ENCODE peak calls at places on chromosome 3, in ten cellular contexts. H is skeletal muscle cell; A is psoas muscle; P is transverse colon; C is astrocyte of the spinal cord; Y is choroid plexus epithelial cell; L is lung; F is naive thymus-derived CD4-positive, alpha-beta T cell; X is left ventricle myocardium inferior; E is ovary. B is an unnamed sample.
A peak's percentile ranks its signal among the peaks of the same experiment; 100 is the strongest.

GRCh38 chr3:11846281-11847034 is at the start of gene TAMM41:
- DNase-seq in H (peak; percentile 71), A (peak; percentile 95), P (peak; percentile 93), C (peak; percentile 87), Y (peak; percentile 90), L (peak; percentile 93), F (peak; percentile 83), X (peak; percentile 92), E (peak; percentile 86), B (peak; percentile 87)

GRCh38 chr3:170977911-170978310 is 48.6 kb downstream of the SLC2A2 start:
- DNase-seq in H (peak; percentile 73), A (no peak), P (no peak), C (peak; percentile 34), Y (peak; percentile 84), L (no peak), F (no peak), X (no peak), E (no peak), B (no peak)

GRCh38 chr3:43287514-43287913 is 1.2 kb downstream of the SNRK start:
- DNase-seq in H (no peak), A (no peak), P (no peak), C (no peak), Y (no peak), L (no peak), F (no peak), X (no peak), E (no peak), B (no peak)

GRCh38 chr3:187770224-187770623 is 25.0 kb upstream of the BCL6 start:
- DNase-seq in H (no peak), A (no peak), P (no peak), C (no peak), Y (no peak), L (no peak), F (no peak), X (no peak), E (no peak), B (no peak)

GRCh38 chr3:112089956-112090898 is 4.0 kb downstream of the C3orf52 start:
- DNase-seq in H (no peak), A (no peak), P (no peak), C (no peak), Y (no peak), L (no peak), F (no peak), X (no peak), E (no peak), B (peak; percentile 23)

GRCh38 chr3:112437146-112438022 is 61.9 kb downstream of the BTLA start:
- DNase-seq in H (peak; percentile 17), A (no peak), P (no peak), C (peak; percentile 29), Y (peak; percentile 83), L (no peak), F (peak; percentile 19), X (no peak), E (no peak), B (no peak)

GRCh38 chr3:186054481-186055399 is 54.1 kb downstream of the ETV5 start:
- DNase-seq in H (no peak), A (no peak), P (no peak), C (no peak), Y (no peak), L (no peak), F (no peak), X (no peak), E (no peak), B (no peak)

GRCh38 chr3:142940000-142940399 is 23.5 kb downstream of the PAQR9 start:
- DNase-seq in H (no peak), A (no peak), P (no peak), C (no peak), Y (no peak), L (no peak), F (no peak), X (no peak), E (no peak), B (no peak)

GRCh38 chr3:32843504-32844321 is 25.9 kb downstream of the TRIM71 start:
- DNase-seq in H (no peak), A (no peak), P (no peak), C (no peak), Y (no peak), L (no peak), F (no peak), X (no peak), E (no peak), B (no peak)

GRCh38 chr3:32842531-32842931 is 24.7 kb downstream of the TRIM71 start:
- DNase-seq in H (no peak), A (no peak), P (peak; percentile 13), C (no peak), Y (no peak), L (no peak), F (no peak), X (no peak), E (no peak), B (no peak)

GRCh38 chr3:32844914-32845313 is 27.1 kb downstream of the TRIM71 start:
- DNase-seq in H (no peak), A (no peak), P (no peak), C (no peak), Y (no peak), L (no peak), F (no peak), X (no peak), E (no peak), B (no peak)

GRCh38 chr3:32842987-32843386 is 25.2 kb downstream of the TRIM71 start:
- DNase-seq in H (no peak), A (no peak), P (no peak), C (no peak), Y (no peak), L (no peak), F (no peak), X (no peak), E (no peak), B (no peak)

GRCh38 chr3:32844322-32844654 is 26.5 kb downstream of the TRIM71 start:
- DNase-seq in H (no peak), A (no peak), P (no peak), C (no peak), Y (no peak), L (no peak), F (no peak), X (no peak), E (no peak), B (no peak)
- H3K4me3 ChIP-seq in H (no peak overlapping the region), A (no peak overlapping the region), P (no peak overlapping the region), C (no peak overlapping the region), Y (no peak overlapping the region), L (no peak overlapping the region), F (no peak overlapping the region), X (no peak overlapping the region), E (no peak overlapping the region), B (no peak overlapping the region)

DNA sequence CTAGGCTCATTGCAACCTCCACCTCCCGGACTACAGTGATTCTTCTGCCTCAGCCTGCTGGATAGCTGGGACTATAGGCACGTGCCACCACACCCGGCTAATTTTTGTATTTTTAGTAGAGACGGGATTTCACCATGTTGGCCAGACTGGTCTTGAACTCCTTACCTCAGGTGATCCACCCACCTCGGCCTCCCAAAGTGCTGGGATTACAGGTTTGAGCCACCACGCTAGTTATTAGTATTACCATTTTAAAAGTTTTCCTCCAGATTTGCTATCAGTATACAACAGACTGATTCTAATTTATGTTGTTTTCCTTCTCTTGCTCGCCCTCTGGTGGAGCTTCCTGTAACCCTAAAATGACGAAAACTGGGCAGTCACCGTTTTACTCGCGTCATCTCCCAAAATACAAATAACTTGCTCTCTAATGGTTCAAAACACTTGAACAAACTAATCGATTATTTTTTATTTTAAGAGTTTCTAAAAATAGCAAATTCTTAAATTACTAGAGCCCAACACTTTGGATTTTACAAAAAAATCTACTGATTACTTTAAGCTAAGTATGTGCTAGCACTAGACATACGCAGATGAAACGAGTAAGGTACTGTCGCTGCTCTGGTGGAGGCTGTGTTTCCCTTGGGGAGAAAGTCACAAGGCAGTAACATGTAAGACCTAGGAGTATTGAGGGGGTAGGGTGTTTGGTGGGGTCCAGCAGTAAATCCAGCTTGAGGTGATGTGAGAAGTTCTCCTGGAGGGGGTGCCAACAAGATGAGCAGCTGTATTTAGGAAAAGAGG is 203.3 kb downstream of the MBNL1 start:
- DNase-seq in H (peak; percentile 10), A (peak; percentile 50), P (peak; percentile 77), C (peak; percentile 63), Y (peak; percentile 81), L (peak; percentile 46), F (peak; percentile 72), X (peak; percentile 31), E (peak; percentile 33), B (peak; percentile 74)
- H3K4me3 ChIP-seq in H (no peak overlapping the region), A (peak overlapping the region; percentile 19), P (no peak overlapping the region), C (no peak overlapping the region), Y (peak overlapping the region; percentile 25), L (no peak overlapping the region), F (peak overlapping the region; percentile 32), X (peak overlapping the region; percentile 55), E (no peak overlapping the region), B (no peak overlapping the region)

GRCh38 chr3:127700406-127700805 is 27.7 kb downstream of the ABTB1 start:
- DNase-seq in H (no peak), A (peak; percentile 40), P (no peak), C (no peak), Y (no peak), L (no peak), F (no peak), X (no peak), E (no peak), B (no peak)

GRCh38 chr3:127699098-127699945 is 26.6 kb downstream of the ABTB1 start:
- DNase-seq in H (no peak), A (peak; percentile 24), P (no peak), C (peak; percentile 80), Y (peak; percentile 89), L (no peak), F (no peak), X (peak; percentile 16), E (no peak), B (no peak)

GRCh38 chr3:127699946-127700300 is 27.2 kb downstream of the ABTB1 start:
- DNase-seq in H (no peak), A (no peak), P (no peak), C (no peak), Y (no peak), L (no peak), F (no peak), X (no peak), E (no peak), B (no peak)

GRCh38 chr3:127702151-127702578 is 29.4 kb downstream of the ABTB1 start:
- DNase-seq in H (no peak), A (peak; percentile 80), P (no peak), C (no peak), Y (no peak), L (no peak), F (no peak), X (no peak), E (no peak), B (no peak)

DNA sequence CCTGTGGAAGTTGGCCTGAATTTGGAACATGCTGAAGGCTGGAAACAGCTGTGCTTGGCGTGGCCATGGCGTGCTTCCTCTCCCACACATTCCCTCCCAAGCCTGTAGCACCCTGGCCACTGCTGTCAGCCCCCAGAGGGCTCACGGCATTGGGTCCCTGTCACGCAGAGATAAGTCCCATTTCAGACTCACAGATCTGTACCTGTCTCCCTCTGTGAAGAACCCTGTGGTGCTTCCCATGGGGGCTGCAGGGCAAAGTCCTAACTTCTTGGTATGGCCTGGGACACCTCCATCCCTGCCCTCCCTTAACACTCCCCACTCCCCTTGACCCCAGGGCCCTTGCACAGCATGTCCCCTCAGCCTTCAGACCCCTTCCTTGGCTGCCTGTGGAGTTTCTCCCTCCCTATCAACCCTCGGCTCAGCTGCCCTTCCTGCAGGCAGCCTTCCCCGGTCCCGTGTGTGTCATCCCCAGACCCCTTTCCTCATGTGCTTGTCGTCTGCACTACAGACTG is 28.6 kb downstream of the ABTB1 start:
- DNase-seq in H (no peak), A (peak; percentile 62), P (no peak), C (no peak), Y (no peak), L (no peak), F (no peak), X (peak; percentile 70), E (no peak), B (no peak)
- H3K4me3 ChIP-seq in H (no peak overlapping the region), A (no peak overlapping the region), P (no peak overlapping the region), C (no peak overlapping the region), Y (no peak overlapping the region), L (no peak overlapping the region), F (no peak overlapping the region), X (no peak overlapping the region), E (no peak overlapping the region), B (no peak overlapping the region)

DNA sequence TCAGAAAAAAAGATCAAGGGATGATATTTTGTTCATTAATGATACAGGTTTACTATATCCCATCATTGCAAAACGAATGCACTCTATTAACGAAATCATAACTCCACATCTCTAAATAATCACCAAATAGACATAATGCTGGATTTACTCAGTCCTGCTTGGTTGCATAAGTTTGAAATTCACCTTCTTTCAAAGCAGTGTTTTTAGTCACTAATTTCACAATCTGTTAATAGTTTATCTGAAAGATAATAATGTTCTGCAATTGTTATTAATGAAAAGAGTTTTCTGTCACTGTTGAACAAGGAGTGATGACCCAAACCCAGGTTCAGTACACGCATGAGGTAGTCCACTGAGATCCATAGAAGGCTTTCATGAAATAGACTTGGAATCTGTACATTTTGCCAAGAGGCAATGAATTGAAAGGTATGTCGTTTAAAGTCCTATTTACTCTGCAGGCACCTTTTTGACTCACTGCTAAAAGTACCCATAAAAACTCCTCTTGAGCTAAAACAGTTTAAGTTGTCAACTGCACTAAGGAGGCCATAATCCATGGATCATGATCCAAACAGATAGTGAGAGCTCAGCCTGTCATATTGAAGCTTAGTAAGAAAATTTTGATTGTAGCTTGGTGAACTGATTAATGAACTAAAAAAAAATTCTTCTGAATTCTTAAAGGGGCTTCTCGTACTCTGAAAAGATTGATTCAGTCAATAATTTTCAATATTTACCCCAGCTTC is 75.6 kb upstream of the MBNL1 start:
- DNase-seq in H (no peak), A (no peak), P (no peak), C (no peak), Y (no peak), L (no peak), F (no peak), X (no peak), E (no peak), B (no peak)
- H3K4me3 ChIP-seq in H (no peak overlapping the region), A (peak overlapping the region; percentile 16), P (no peak overlapping the region), C (no peak overlapping the region), Y (no peak overlapping the region), L (no peak overlapping the region), F (peak overlapping the region; percentile 58), X (no peak overlapping the region), E (no peak overlapping the region), B (no peak overlapping the region)